ENCODE peak calls at places on chromosomes 12 and 14, in six cellular contexts. One of them, this sample, is unnamed.

GRCh38 chr12:113422030-113422900 is at the start of gene SDSL:
- DNase-seq in GM12865: peak
- DNase-seq in GM23338: peak
- DNase-seq in IMR-90: peak
- DNase-seq in astrocyte of the cerebellum: no peak
- DNase-seq in GM12878: peak
- DNase-seq in this sample: peak

GRCh38 chr12:45989277-45989856 is 1.0 kb downstream of the SCAF11 start:
- DNase-seq in GM12878: no peak
- DNase-seq in GM23338: peak
- DNase-seq in IMR-90: peak
- DNase-seq in astrocyte of the cerebellum: no peak
- DNase-seq in GM12865: peak
- DNase-seq in this sample: no peak

GRCh38 chr12:57940052-57940914 is 1.1 kb upstream of the ATP23 start:
- DNase-seq in astrocyte of the cerebellum: no peak
- DNase-seq in GM12865: no peak
- DNase-seq in GM23338: no peak
- DNase-seq in GM12878: no peak
- DNase-seq in IMR-90: no peak
- DNase-seq in this sample: no peak

GRCh38 chr12:19198272-19198671 is 68.7 kb downstream of the PLEKHA5 start:
- DNase-seq in IMR-90: peak
- DNase-seq in GM12865: no peak
- DNase-seq in GM12878: no peak
- DNase-seq in GM23338: no peak
- DNase-seq in astrocyte of the cerebellum: no peak
- DNase-seq in this sample: no peak

GRCh38 chr14:80959448-80960006 is 4.1 kb downstream of the TSHR start:
- DNase-seq in GM12878: peak
- DNase-seq in IMR-90: no peak
- DNase-seq in GM12865: peak
- DNase-seq in GM23338: no peak
- DNase-seq in astrocyte of the cerebellum: no peak
- DNase-seq in this sample: no peak

GRCh38 chr12:121530600-121531355 is 50.0 kb downstream of the KDM2B start:
- DNase-seq in IMR-90: peak
- DNase-seq in astrocyte of the cerebellum: peak
- DNase-seq in GM23338: peak
- DNase-seq in GM12878: no peak
- DNase-seq in GM12865: peak
- DNase-seq in this sample: no peak

GRCh38 chr14:64746298-64747250 is 42.4 kb downstream of the PLEKHG3 start:
- DNase-seq in GM12878: no peak
- DNase-seq in GM12865: no peak
- DNase-seq in IMR-90: peak
- DNase-seq in GM23338: no peak
- DNase-seq in astrocyte of the cerebellum: no peak
- DNase-seq in this sample: no peak

GRCh38 chr12:2804390-2805145 is 7.9 kb upstream of the ITFG2 start:
- DNase-seq in GM23338: no peak
- DNase-seq in GM12878: no peak
- DNase-seq in IMR-90: peak
- DNase-seq in GM12865: peak
- DNase-seq in astrocyte of the cerebellum: peak
- DNase-seq in this sample: peak

GRCh38 chr12:24424889-24425600 is 475.6 kb upstream of the SOX5 start:
- DNase-seq in astrocyte of the cerebellum: no peak
- DNase-seq in GM12878: no peak
- DNase-seq in GM12865: no peak
- DNase-seq in GM23338: no peak
- DNase-seq in IMR-90: no peak
- DNase-seq in this sample: no peak

GRCh38 chr12:117180790-117181467 is 9.3 kb downstream of the FBXO21 start:
- DNase-seq in astrocyte of the cerebellum: no peak
- DNase-seq in GM23338: no peak
- DNase-seq in IMR-90: no peak
- DNase-seq in GM12878: no peak
- DNase-seq in GM12865: no peak
- DNase-seq in this sample: no peak

GRCh38 chr14:60862283-60862682 is 118.6 kb downstream of the TRMT5 start:
- DNase-seq in astrocyte of the cerebellum: no peak
- DNase-seq in GM12878: no peak
- DNase-seq in GM23338: no peak
- DNase-seq in GM12865: no peak
- DNase-seq in IMR-90: no peak
- DNase-seq in this sample: no peak

GRCh38 chr14:48274826-48275225 is 599.4 kb upstream of the MDGA2 start:
- DNase-seq in GM12865: no peak
- DNase-seq in GM23338: no peak
- DNase-seq in IMR-90: no peak
- DNase-seq in astrocyte of the cerebellum: no peak
- DNase-seq in GM12878: no peak
- DNase-seq in this sample: no peak

GRCh38 chr14:55349565-55349964 is 62.1 kb downstream of the ATG14 start:
- DNase-seq in GM23338: no peak
- DNase-seq in IMR-90: no peak
- DNase-seq in GM12865: peak
- DNase-seq in astrocyte of the cerebellum: no peak
- DNase-seq in GM12878: no peak
- DNase-seq in this sample: no peak

GRCh38 chr14:23984891-23985607 is 3.7 kb upstream of the DHRS4L2 start:
- DNase-seq in GM23338: no peak
- DNase-seq in GM12878: no peak
- DNase-seq in astrocyte of the cerebellum: no peak
- DNase-seq in IMR-90: peak
- DNase-seq in GM12865: no peak
- DNase-seq in this sample: peak

GRCh38 chr12:27794818-27795584 is 15.0 kb upstream of the MANSC4 start:
- DNase-seq in GM12878: no peak
- DNase-seq in IMR-90: peak
- DNase-seq in GM23338: no peak
- DNase-seq in astrocyte of the cerebellum: no peak
- DNase-seq in GM12865: no peak
- DNase-seq in this sample: no peak

GRCh38 chr12:51953011-51953568 is 1.6 kb downstream of the ACVR1B start:
- DNase-seq in astrocyte of the cerebellum: no peak
- DNase-seq in IMR-90: no peak
- DNase-seq in GM12878: no peak
- DNase-seq in GM23338: no peak
- DNase-seq in GM12865: no peak
- DNase-seq in this sample: no peak

GRCh38 chr12:89663577-89664357 is 44.9 kb downstream of the ATP2B1 start:
- DNase-seq in GM12865: peak
- DNase-seq in astrocyte of the cerebellum: peak
- DNase-seq in GM23338: no peak
- DNase-seq in IMR-90: peak
- DNase-seq in GM12878: peak
- DNase-seq in this sample: no peak

GRCh38 chr12:97642906-97643305 is 180.3 kb downstream of the RMST start:
- DNase-seq in astrocyte of the cerebellum: no peak
- DNase-seq in GM23338: no peak
- DNase-seq in GM12878: no peak
- DNase-seq in GM12865: no peak
- DNase-seq in IMR-90: no peak
- DNase-seq in this sample: no peak

GRCh38 chr12:83432176-83432719 is 745.5 kb downstream of the TMTC2 start:
- DNase-seq in astrocyte of the cerebellum: no peak
- DNase-seq in GM23338: peak
- DNase-seq in IMR-90: no peak
- DNase-seq in GM12878: no peak
- DNase-seq in GM12865: no peak
- DNase-seq in this sample: no peak

GRCh38 chr14:58216544-58216943 is 16.6 kb downstream of the ACTR10 start:
- DNase-seq in IMR-90: peak
- DNase-seq in GM12878: no peak
- DNase-seq in GM23338: no peak
- DNase-seq in GM12865: no peak
- DNase-seq in astrocyte of the cerebellum: no peak
- DNase-seq in this sample: no peak

GRCh38 chr12:105226219-105226618 is 9.8 kb downstream of the APPL2 start:
- DNase-seq in GM12865: no peak
- DNase-seq in GM23338: peak
- DNase-seq in IMR-90: peak
- DNase-seq in astrocyte of the cerebellum: peak
- DNase-seq in GM12878: no peak
- DNase-seq in this sample: peak

GRCh38 chr12:42769455-42769854 is 179.9 kb upstream of the PRICKLE1 start:
- DNase-seq in astrocyte of the cerebellum: no peak
- DNase-seq in GM12865: no peak
- DNase-seq in IMR-90: no peak
- DNase-seq in GM23338: no peak
- DNase-seq in GM12878: no peak
- DNase-seq in this sample: no peak
- H3K4me3 ChIP-seq in astrocyte of the cerebellum: no peak
- H3K4me3 ChIP-seq in GM12865: no peak
- H3K4me3 ChIP-seq in IMR-90: no peak
- H3K4me3 ChIP-seq in GM23338: no peak
- H3K4me3 ChIP-seq in GM12878: no peak
- H3K4me3 ChIP-seq in this sample: no peak

GRCh38 chr14:98176910-98177309 is 1095.1 kb downstream of the BCL11B start:
- DNase-seq in GM12878: no peak
- DNase-seq in astrocyte of the cerebellum: no peak
- DNase-seq in GM23338: no peak
- DNase-seq in IMR-90: no peak
- DNase-seq in GM12865: no peak
- DNase-seq in this sample: no peak

GRCh38 chr14:98174031-98174430 is 1098.0 kb downstream of the BCL11B start:
- DNase-seq in GM12865: no peak
- DNase-seq in GM12878: no peak
- DNase-seq in GM23338: no peak
- DNase-seq in IMR-90: no peak
- DNase-seq in astrocyte of the cerebellum: no peak
- DNase-seq in this sample: no peak

GRCh38 chr14:98175436-98175835 is 1096.6 kb downstream of the BCL11B start:
- DNase-seq in GM12865: no peak
- DNase-seq in GM23338: no peak
- DNase-seq in GM12878: no peak
- DNase-seq in astrocyte of the cerebellum: no peak
- DNase-seq in IMR-90: no peak
- DNase-seq in this sample: no peak

GRCh38 chr14:98175881-98176280 is 1096.1 kb downstream of the BCL11B start:
- DNase-seq in GM12878: no peak
- DNase-seq in IMR-90: no peak
- DNase-seq in GM23338: no peak
- DNase-seq in astrocyte of the cerebellum: no peak
- DNase-seq in GM12865: no peak
- DNase-seq in this sample: no peak

DNA sequence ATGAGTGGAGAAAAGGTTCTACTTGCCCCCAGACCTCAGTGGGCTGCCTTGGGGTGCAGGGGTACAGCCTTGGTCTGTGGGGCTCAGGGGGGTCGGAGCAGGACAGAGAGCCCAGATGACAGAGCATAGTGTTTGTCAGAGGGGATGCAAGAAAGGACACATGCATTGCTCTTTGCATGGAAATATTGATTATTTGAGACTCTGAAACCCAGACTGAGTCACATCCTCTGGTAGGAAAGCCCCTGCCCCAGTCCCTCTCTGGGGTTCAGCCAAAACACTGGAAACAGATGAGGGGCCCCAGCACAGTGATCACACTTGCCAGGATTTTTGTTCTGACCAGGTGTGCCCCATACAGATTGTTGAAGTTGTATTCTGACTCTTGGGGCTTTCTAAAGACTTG is 1094.4 kb downstream of the BCL11B start:
- DNase-seq in GM23338: no peak
- DNase-seq in GM12878: no peak
- DNase-seq in astrocyte of the cerebellum: no peak
- DNase-seq in IMR-90: no peak
- DNase-seq in GM12865: peak
- DNase-seq in this sample: no peak
- H3K4me3 ChIP-seq in GM23338: no peak
- H3K4me3 ChIP-seq in GM12878: no peak
- H3K4me3 ChIP-seq in astrocyte of the cerebellum: no peak
- H3K4me3 ChIP-seq in IMR-90: no peak
- H3K4me3 ChIP-seq in GM12865: no peak
- H3K4me3 ChIP-seq in this sample: no peak

GRCh38 chr14:89409961-89410360 is 7.1 kb downstream of the FOXN3 start:
- DNase-seq in astrocyte of the cerebellum: no peak
- DNase-seq in IMR-90: no peak
- DNase-seq in GM12865: peak
- DNase-seq in GM23338: no peak
- DNase-seq in GM12878: no peak
- DNase-seq in this sample: no peak
- H3K4me3 ChIP-seq in astrocyte of the cerebellum: no peak
- H3K4me3 ChIP-seq in IMR-90: no peak
- H3K4me3 ChIP-seq in GM12865: peak
- H3K4me3 ChIP-seq in GM23338: peak
- H3K4me3 ChIP-seq in GM12878: peak
- H3K4me3 ChIP-seq in this sample: no peak

GRCh38 chr12:94650143-94651056 is at the start of gene TMCC3:
- DNase-seq in GM12878: no peak
- DNase-seq in GM23338: peak
- DNase-seq in astrocyte of the cerebellum: no peak
- DNase-seq in GM12865: peak
- DNase-seq in IMR-90: no peak
- DNase-seq in this sample: no peak

GRCh38 chr12:94648578-94648977 is 1.8 kb downstream of the TMCC3 start:
- DNase-seq in GM12865: no peak
- DNase-seq in GM12878: no peak
- DNase-seq in astrocyte of the cerebellum: no peak
- DNase-seq in IMR-90: no peak
- DNase-seq in GM23338: no peak
- DNase-seq in this sample: no peak

GRCh38 chr12:94644141-94644575 is 6.2 kb downstream of the TMCC3 start:
- DNase-seq in IMR-90: peak
- DNase-seq in GM23338: no peak
- DNase-seq in GM12878: peak
- DNase-seq in GM12865: peak
- DNase-seq in astrocyte of the cerebellum: no peak
- DNase-seq in this sample: no peak

GRCh38 chr12:94644622-94645021 is 5.7 kb downstream of the TMCC3 start:
- DNase-seq in GM12878: peak
- DNase-seq in GM12865: peak
- DNase-seq in GM23338: no peak
- DNase-seq in IMR-90: peak
- DNase-seq in astrocyte of the cerebellum: no peak
- DNase-seq in this sample: peak

DNA sequence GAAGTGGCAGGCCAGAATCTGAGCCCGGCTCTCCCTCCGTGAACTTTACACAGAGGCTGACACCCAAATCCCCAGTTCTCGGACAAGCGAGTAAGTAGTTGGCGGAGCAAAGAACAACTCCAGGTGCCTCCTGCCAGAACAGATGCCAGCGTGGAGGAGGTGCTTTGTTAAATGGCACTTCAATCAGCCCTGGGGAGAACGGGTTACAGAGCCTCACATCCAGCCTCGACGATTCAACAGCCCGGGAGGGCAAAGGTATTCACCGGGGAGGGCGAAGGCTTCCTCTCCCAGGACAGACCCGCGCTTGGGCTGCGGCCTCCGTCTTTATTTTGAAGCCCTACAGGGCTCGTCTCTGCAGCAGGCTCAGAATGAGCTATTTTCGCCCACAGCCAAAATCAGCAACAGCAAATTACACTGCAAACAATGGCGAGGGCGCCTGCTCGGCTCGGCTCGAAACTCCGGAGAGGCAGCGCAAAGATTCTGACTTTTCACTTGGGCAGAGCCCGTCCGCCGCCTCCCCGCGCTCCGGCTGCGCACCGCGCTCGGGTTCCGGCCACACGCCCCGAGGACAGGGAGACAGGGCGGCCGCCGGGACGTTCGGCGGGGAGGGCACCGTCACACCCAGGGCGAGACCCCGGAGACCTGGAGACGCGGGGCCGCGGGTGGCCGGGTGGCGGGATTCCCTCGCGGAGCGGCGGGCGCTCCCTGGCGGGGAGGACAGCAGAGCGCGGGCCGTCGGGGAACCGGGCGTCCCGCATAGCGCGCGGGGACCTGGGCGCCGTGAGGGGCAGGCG is 811 bp downstream of the TMCC3 start:
- DNase-seq in GM23338: peak
- DNase-seq in GM12878: no peak
- DNase-seq in GM12865: peak
- DNase-seq in astrocyte of the cerebellum: no peak
- DNase-seq in IMR-90: peak
- DNase-seq in this sample: no peak
- H3K4me3 ChIP-seq in GM23338: peak
- H3K4me3 ChIP-seq in GM12878: peak
- H3K4me3 ChIP-seq in GM12865: peak
- H3K4me3 ChIP-seq in astrocyte of the cerebellum: peak
- H3K4me3 ChIP-seq in IMR-90: peak
- H3K4me3 ChIP-seq in this sample: no peak

This sample was measured in AG09309.